ENCODE peak calls at places on chromosomes 1 and 21, in seven cellular contexts. G is stimulated activated CD4-positive, alpha-beta T cell treated with anti-CD3 and anti-CD28 coated beads, Interleukin-1b, Interleukin-23, amount 100 ng/mL, for 48 hours; E is esophagus muscularis mucosa; K is tibial nerve; W is T47D; H is foreskin fibroblast; J is omental fat pad. X is an unnamed sample.

GRCh38 chr1:2583871-2584341 is 2.7 kb upstream of the PRXL2B start:
- DNase-seq in G (no peak), E (no peak), K (no peak), W (peak), H (peak), J (no peak), X (no peak)

GRCh38 chr1:25620211-25620610 is 3.6 kb downstream of the MAN1C1 start:
- DNase-seq in G (no peak), E (no peak), K (no peak), W (no peak), H (no peak), J (no peak), X (no peak)

GRCh38 chr1:5312299-5312686 is 657.9 kb downstream of the AJAP1 start:
- DNase-seq in G (no peak), E (no peak), K (no peak), W (no peak), H (no peak), J (no peak), X (no peak)

GRCh38 chr1:234617986-234618725 is 8.2 kb upstream of the IRF2BP2 start:
- DNase-seq in G (no peak), E (no peak), K (no peak), W (no peak), H (peak), J (no peak), X (no peak)

GRCh38 chr21:32529679-32530078 is 55.6 kb downstream of the TCP10L start:
- DNase-seq in G (no peak), E (no peak), K (no peak), W (no peak), H (no peak), J (no peak), X (no peak)

GRCh38 chr1:218347713-218348627 is 2.8 kb downstream of the TGFB2 start:
- DNase-seq in G (no peak), E (no peak), K (no peak), W (peak), H (peak), J (no peak), X (no peak)

GRCh38 chr1:16183765-16184556 is 28.1 kb upstream of the EPHA2 start:
- DNase-seq in G (no peak), E (no peak), K (no peak), W (no peak), H (no peak), J (no peak), X (no peak)

GRCh38 chr1:198153103-198153502 is 3.7 kb upstream of the NEK7 start:
- DNase-seq in G (no peak), E (no peak), K (peak), W (no peak), H (peak), J (no peak), X (no peak)

GRCh38 chr21:44681861-44682579 is at the start of gene KRTAP12-1:
- DNase-seq in G (no peak), E (no peak), K (no peak), W (no peak), H (no peak), J (no peak), X (no peak)

GRCh38 chr1:23577056-23577985 is 18.0 kb upstream of the ID3 start:
- DNase-seq in G (peak), E (no peak), K (no peak), W (no peak), H (peak), J (no peak), X (no peak)

GRCh38 chr1:4161271-4162006 is 261.4 kb upstream of the C1orf174 start:
- DNase-seq in G (no peak), E (no peak), K (no peak), W (no peak), H (no peak), J (no peak), X (no peak)

GRCh38 chr1:228452194-228453021 is 34.8 kb upstream of the RNF187 start:
- DNase-seq in G (no peak), E (no peak), K (no peak), W (no peak), H (peak), J (no peak), X (no peak)

GRCh38 chr1:85846706-85847105 is 138.5 kb upstream of the ZNHIT6 start:
- DNase-seq in G (no peak), E (no peak), K (no peak), W (no peak), H (no peak), J (no peak), X (no peak)

GRCh38 chr21:41711416-41712023 is 55.3 kb downstream of the RIPK4 start:
- DNase-seq in G (no peak), E (no peak), K (no peak), W (no peak), H (no peak), J (no peak), X (no peak)

GRCh38 chr1:229323885-229324553 is 18.8 kb downstream of the CCSAP start:
- DNase-seq in G (no peak), E (peak), K (no peak), W (no peak), H (no peak), J (no peak), X (no peak)

GRCh38 chr1:54488065-54488750 is 59.8 kb upstream of the ACOT11 start:
- DNase-seq in G (peak), E (peak), K (peak), W (peak), H (peak), J (peak), X (peak)

GRCh38 chr1:31154632-31155215 is 85.0 kb downstream of the NKAIN1 start:
- DNase-seq in G (peak), E (peak), K (peak), W (peak), H (peak), J (no peak), X (peak)

GRCh38 chr1:55844322-55844721 is 629.2 kb upstream of the USP24 start:
- DNase-seq in G (no peak), E (no peak), K (no peak), W (no peak), H (no peak), J (no peak), X (no peak)

GRCh38 chr1:33735624-33736023 is 128.3 kb upstream of the HMGB4 start:
- DNase-seq in G (no peak), E (no peak), K (no peak), W (no peak), H (peak), J (no peak), X (no peak)

GRCh38 chr21:46000731-46001641 is 19.4 kb downstream of the COL6A1 start:
- DNase-seq in G (no peak), E (no peak), K (no peak), W (no peak), H (peak), J (no peak), X (no peak)

GRCh38 chr1:44250113-44250781 is 37.0 kb downstream of the DMAP1 start:
- DNase-seq in G (no peak), E (no peak), K (no peak), W (no peak), H (no peak), J (no peak), X (no peak)

GRCh38 chr21:25862596-25862995 is 127.8 kb downstream of the GABPA start:
- DNase-seq in G (peak), E (no peak), K (no peak), W (no peak), H (peak), J (no peak), X (no peak)

GRCh38 chr1:29399465-29399864 is 163.1 kb downstream of the PTPRU start:
- DNase-seq in G (no peak), E (no peak), K (no peak), W (no peak), H (no peak), J (no peak), X (no peak)

GRCh38 chr1:42982641-42983040 is 24.0 kb upstream of the SLC2A1 start:
- DNase-seq in G (no peak), E (no peak), K (no peak), W (no peak), H (no peak), J (no peak), X (no peak)

GRCh38 chr1:165255226-165255625 is 101.3 kb downstream of the LMX1A start:
- DNase-seq in G (no peak), E (no peak), K (no peak), W (no peak), H (no peak), J (no peak), X (no peak)

X was measured in activated T-helper 2 cell treated with anti-CD3 and anti-CD28 coated beads, Interferon-gamma antibody, Interleukin-2, Interleukin-4, amounts not matched to agents 10 μg/mL and 5 μg/mL and 100 μg/mL, durations not matched to agents 14 hours and 24 hours and 36 hours.